ENCODE peak calls at places on chromosome 10, in eight cellular contexts. One of them, this sample, is unnamed.

GRCh38 chr10:121974019-121974534 is 940 bp downstream of the NSMCE4A start:
- DNase-seq in A172: no peak
- DNase-seq in activated T-cell treated with anti-CD3 and anti-CD28 coated beads for 1 hour: no peak
- DNase-seq in stimulated activated CD8-positive, alpha-beta memory T cell treated with anti-CD3 and anti-CD28 coated beads, Interleukin-2, amount 100 ng/mL, for 48 hours: no peak
- DNase-seq in cardiac muscle cell: no peak
- DNase-seq in ureter: no peak
- DNase-seq in fibroblast of pulmonary artery: no peak
- DNase-seq in adipocyte: no peak
- DNase-seq in this sample: no peak

GRCh38 chr10:110610308-110610774 is 33.8 kb upstream of the RBM20 start:
- DNase-seq in fibroblast of pulmonary artery: peak; percentile 58
- DNase-seq in A172: peak; percentile 63
- DNase-seq in adipocyte: peak; percentile 74
- DNase-seq in activated T-cell treated with anti-CD3 and anti-CD28 coated beads for 1 hour: peak; percentile 36
- DNase-seq in ureter: peak; percentile 55
- DNase-seq in cardiac muscle cell: peak; percentile 72
- DNase-seq in stimulated activated CD8-positive, alpha-beta memory T cell treated with anti-CD3 and anti-CD28 coated beads, Interleukin-2, amount 100 ng/mL, for 48 hours: no peak
- DNase-seq in this sample: peak; percentile 63

GRCh38 chr10:76469675-76470074 is 1038.3 kb downstream of the LRMDA start:
- DNase-seq in ureter: no peak
- DNase-seq in cardiac muscle cell: no peak
- DNase-seq in stimulated activated CD8-positive, alpha-beta memory T cell treated with anti-CD3 and anti-CD28 coated beads, Interleukin-2, amount 100 ng/mL, for 48 hours: no peak
- DNase-seq in fibroblast of pulmonary artery: no peak
- DNase-seq in activated T-cell treated with anti-CD3 and anti-CD28 coated beads for 1 hour: no peak
- DNase-seq in A172: no peak
- DNase-seq in adipocyte: peak; percentile 16
- DNase-seq in this sample: no peak

GRCh38 chr10:17454181-17454800 is at the start of gene ST8SIA6:
- DNase-seq in cardiac muscle cell: peak; percentile 73
- DNase-seq in adipocyte: peak; percentile 85
- DNase-seq in stimulated activated CD8-positive, alpha-beta memory T cell treated with anti-CD3 and anti-CD28 coated beads, Interleukin-2, amount 100 ng/mL, for 48 hours: peak; percentile 30
- DNase-seq in activated T-cell treated with anti-CD3 and anti-CD28 coated beads for 1 hour: peak; percentile 33
- DNase-seq in fibroblast of pulmonary artery: peak; percentile 48
- DNase-seq in A172: no peak
- DNase-seq in ureter: peak; percentile 51
- DNase-seq in this sample: no peak

GRCh38 chr10:90577569-90577968 is 280.3 kb downstream of the HTR7 start:
- DNase-seq in A172: no peak
- DNase-seq in ureter: no peak
- DNase-seq in activated T-cell treated with anti-CD3 and anti-CD28 coated beads for 1 hour: no peak
- DNase-seq in adipocyte: no peak
- DNase-seq in cardiac muscle cell: no peak
- DNase-seq in fibroblast of pulmonary artery: no peak
- DNase-seq in stimulated activated CD8-positive, alpha-beta memory T cell treated with anti-CD3 and anti-CD28 coated beads, Interleukin-2, amount 100 ng/mL, for 48 hours: no peak
- DNase-seq in this sample: no peak

GRCh38 chr10:81733547-81733946 is 141.4 kb upstream of the NRG3 start:
- DNase-seq in ureter: no peak
- DNase-seq in cardiac muscle cell: no peak
- DNase-seq in adipocyte: no peak
- DNase-seq in activated T-cell treated with anti-CD3 and anti-CD28 coated beads for 1 hour: no peak
- DNase-seq in A172: no peak
- DNase-seq in fibroblast of pulmonary artery: no peak
- DNase-seq in stimulated activated CD8-positive, alpha-beta memory T cell treated with anti-CD3 and anti-CD28 coated beads, Interleukin-2, amount 100 ng/mL, for 48 hours: no peak
- DNase-seq in this sample: no peak

GRCh38 chr10:126175586-126176258 is 212.6 kb downstream of the ADAM12 start:
- DNase-seq in fibroblast of pulmonary artery: no peak
- DNase-seq in activated T-cell treated with anti-CD3 and anti-CD28 coated beads for 1 hour: no peak
- DNase-seq in adipocyte: no peak
- DNase-seq in ureter: no peak
- DNase-seq in stimulated activated CD8-positive, alpha-beta memory T cell treated with anti-CD3 and anti-CD28 coated beads, Interleukin-2, amount 100 ng/mL, for 48 hours: no peak
- DNase-seq in cardiac muscle cell: no peak
- DNase-seq in A172: no peak
- DNase-seq in this sample: no peak

GRCh38 chr10:70404906-70405824 is 1.2 kb downstream of the EIF4EBP2 start:
- DNase-seq in adipocyte: peak; percentile 98
- DNase-seq in fibroblast of pulmonary artery: peak; percentile 98
- DNase-seq in cardiac muscle cell: peak; percentile 57
- DNase-seq in stimulated activated CD8-positive, alpha-beta memory T cell treated with anti-CD3 and anti-CD28 coated beads, Interleukin-2, amount 100 ng/mL, for 48 hours: no peak
- DNase-seq in ureter: peak; percentile 88
- DNase-seq in activated T-cell treated with anti-CD3 and anti-CD28 coated beads for 1 hour: no peak
- DNase-seq in A172: peak; percentile 82
- DNase-seq in this sample: peak; percentile 62

GRCh38 chr10:35605191-35605590 is at the start of gene GJD4:
- DNase-seq in stimulated activated CD8-positive, alpha-beta memory T cell treated with anti-CD3 and anti-CD28 coated beads, Interleukin-2, amount 100 ng/mL, for 48 hours: no peak
- DNase-seq in fibroblast of pulmonary artery: no peak
- DNase-seq in activated T-cell treated with anti-CD3 and anti-CD28 coated beads for 1 hour: no peak
- DNase-seq in adipocyte: no peak
- DNase-seq in cardiac muscle cell: peak; percentile 23
- DNase-seq in ureter: no peak
- DNase-seq in A172: no peak
- DNase-seq in this sample: no peak

GRCh38 chr10:34405611-34406462 is 409.3 kb downstream of the PARD3 start:
- DNase-seq in activated T-cell treated with anti-CD3 and anti-CD28 coated beads for 1 hour: no peak
- DNase-seq in stimulated activated CD8-positive, alpha-beta memory T cell treated with anti-CD3 and anti-CD28 coated beads, Interleukin-2, amount 100 ng/mL, for 48 hours: no peak
- DNase-seq in cardiac muscle cell: no peak
- DNase-seq in A172: peak; percentile 33
- DNase-seq in fibroblast of pulmonary artery: peak; percentile 58
- DNase-seq in adipocyte: peak; percentile 35
- DNase-seq in ureter: no peak
- DNase-seq in this sample: no peak

GRCh38 chr10:98262571-98262970 is 5.4 kb downstream of the LOXL4 start:
- DNase-seq in ureter: peak; percentile 44
- DNase-seq in A172: peak; percentile 28
- DNase-seq in activated T-cell treated with anti-CD3 and anti-CD28 coated beads for 1 hour: no peak
- DNase-seq in fibroblast of pulmonary artery: peak; percentile 53
- DNase-seq in stimulated activated CD8-positive, alpha-beta memory T cell treated with anti-CD3 and anti-CD28 coated beads, Interleukin-2, amount 100 ng/mL, for 48 hours: no peak
- DNase-seq in adipocyte: peak; percentile 45
- DNase-seq in cardiac muscle cell: peak; percentile 46
- DNase-seq in this sample: peak; percentile 32

GRCh38 chr10:64682043-64682442 is 1160.8 kb downstream of the REEP3 start:
- DNase-seq in ureter: no peak
- DNase-seq in adipocyte: no peak
- DNase-seq in fibroblast of pulmonary artery: no peak
- DNase-seq in A172: peak; percentile 62
- DNase-seq in cardiac muscle cell: no peak
- DNase-seq in stimulated activated CD8-positive, alpha-beta memory T cell treated with anti-CD3 and anti-CD28 coated beads, Interleukin-2, amount 100 ng/mL, for 48 hours: no peak
- DNase-seq in activated T-cell treated with anti-CD3 and anti-CD28 coated beads for 1 hour: no peak
- DNase-seq in this sample: no peak

GRCh38 chr10:62545667-62546066 is 171.5 kb downstream of the ZNF365 start:
- DNase-seq in adipocyte: peak; percentile 50
- DNase-seq in activated T-cell treated with anti-CD3 and anti-CD28 coated beads for 1 hour: no peak
- DNase-seq in cardiac muscle cell: no peak
- DNase-seq in ureter: no peak
- DNase-seq in stimulated activated CD8-positive, alpha-beta memory T cell treated with anti-CD3 and anti-CD28 coated beads, Interleukin-2, amount 100 ng/mL, for 48 hours: no peak
- DNase-seq in fibroblast of pulmonary artery: peak; percentile 90
- DNase-seq in A172: no peak
- DNase-seq in this sample: no peak

GRCh38 chr10:103353281-103353680 is 2.3 kb upstream of the PCGF6 start:
- DNase-seq in ureter: no peak
- DNase-seq in A172: no peak
- DNase-seq in cardiac muscle cell: no peak
- DNase-seq in activated T-cell treated with anti-CD3 and anti-CD28 coated beads for 1 hour: no peak
- DNase-seq in fibroblast of pulmonary artery: no peak
- DNase-seq in adipocyte: no peak
- DNase-seq in stimulated activated CD8-positive, alpha-beta memory T cell treated with anti-CD3 and anti-CD28 coated beads, Interleukin-2, amount 100 ng/mL, for 48 hours: no peak
- DNase-seq in this sample: no peak

GRCh38 chr10:88347022-88347421 is 236.1 kb downstream of the RNLS start:
- DNase-seq in A172: no peak
- DNase-seq in adipocyte: no peak
- DNase-seq in fibroblast of pulmonary artery: peak; percentile 17
- DNase-seq in activated T-cell treated with anti-CD3 and anti-CD28 coated beads for 1 hour: no peak
- DNase-seq in stimulated activated CD8-positive, alpha-beta memory T cell treated with anti-CD3 and anti-CD28 coated beads, Interleukin-2, amount 100 ng/mL, for 48 hours: no peak
- DNase-seq in cardiac muscle cell: peak; percentile 93
- DNase-seq in ureter: no peak
- DNase-seq in this sample: no peak

GRCh38 chr10:87966454-87966853 is 103.0 kb downstream of the PTEN start:
- DNase-seq in A172: no peak
- DNase-seq in stimulated activated CD8-positive, alpha-beta memory T cell treated with anti-CD3 and anti-CD28 coated beads, Interleukin-2, amount 100 ng/mL, for 48 hours: no peak
- DNase-seq in ureter: no peak
- DNase-seq in fibroblast of pulmonary artery: peak; percentile 8
- DNase-seq in adipocyte: no peak
- DNase-seq in cardiac muscle cell: no peak
- DNase-seq in activated T-cell treated with anti-CD3 and anti-CD28 coated beads for 1 hour: no peak
- DNase-seq in this sample: no peak

GRCh38 chr10:3425713-3426112 is 253.1 kb upstream of the PITRM1 start:
- DNase-seq in A172: no peak
- DNase-seq in fibroblast of pulmonary artery: no peak
- DNase-seq in ureter: no peak
- DNase-seq in stimulated activated CD8-positive, alpha-beta memory T cell treated with anti-CD3 and anti-CD28 coated beads, Interleukin-2, amount 100 ng/mL, for 48 hours: no peak
- DNase-seq in adipocyte: no peak
- DNase-seq in cardiac muscle cell: no peak
- DNase-seq in activated T-cell treated with anti-CD3 and anti-CD28 coated beads for 1 hour: no peak
- DNase-seq in this sample: no peak

GRCh38 chr10:60235001-60235400 is 154.7 kb downstream of the ANK3 start:
- DNase-seq in activated T-cell treated with anti-CD3 and anti-CD28 coated beads for 1 hour: no peak
- DNase-seq in adipocyte: no peak
- DNase-seq in A172: peak; percentile 25
- DNase-seq in stimulated activated CD8-positive, alpha-beta memory T cell treated with anti-CD3 and anti-CD28 coated beads, Interleukin-2, amount 100 ng/mL, for 48 hours: no peak
- DNase-seq in ureter: no peak
- DNase-seq in cardiac muscle cell: no peak
- DNase-seq in fibroblast of pulmonary artery: peak; percentile 77
- DNase-seq in this sample: peak; percentile 68

GRCh38 chr10:123149162-123149567 is 1.2 kb downstream of the HMX2 start:
- DNase-seq in stimulated activated CD8-positive, alpha-beta memory T cell treated with anti-CD3 and anti-CD28 coated beads, Interleukin-2, amount 100 ng/mL, for 48 hours: no peak
- DNase-seq in A172: no peak
- DNase-seq in cardiac muscle cell: no peak
- DNase-seq in activated T-cell treated with anti-CD3 and anti-CD28 coated beads for 1 hour: no peak
- DNase-seq in fibroblast of pulmonary artery: no peak
- DNase-seq in adipocyte: no peak
- DNase-seq in ureter: no peak
- DNase-seq in this sample: no peak

GRCh38 chr10:113169853-113170455 is 219.9 kb downstream of the TCF7L2 start:
- DNase-seq in ureter: no peak
- DNase-seq in fibroblast of pulmonary artery: no peak
- DNase-seq in adipocyte: no peak
- DNase-seq in cardiac muscle cell: no peak
- DNase-seq in A172: no peak
- DNase-seq in activated T-cell treated with anti-CD3 and anti-CD28 coated beads for 1 hour: no peak
- DNase-seq in stimulated activated CD8-positive, alpha-beta memory T cell treated with anti-CD3 and anti-CD28 coated beads, Interleukin-2, amount 100 ng/mL, for 48 hours: no peak
- DNase-seq in this sample: no peak

GRCh38 chr10:87578799-87579401 is 74.2 kb downstream of the MINPP1 start:
- DNase-seq in activated T-cell treated with anti-CD3 and anti-CD28 coated beads for 1 hour: no peak
- DNase-seq in A172: no peak
- DNase-seq in ureter: no peak
- DNase-seq in cardiac muscle cell: no peak
- DNase-seq in adipocyte: no peak
- DNase-seq in stimulated activated CD8-positive, alpha-beta memory T cell treated with anti-CD3 and anti-CD28 coated beads, Interleukin-2, amount 100 ng/mL, for 48 hours: no peak
- DNase-seq in fibroblast of pulmonary artery: peak; percentile 41
- DNase-seq in this sample: no peak

GRCh38 chr10:8428654-8429053 is 374.2 kb downstream of the GATA3 start:
- DNase-seq in ureter: no peak
- DNase-seq in A172: no peak
- DNase-seq in activated T-cell treated with anti-CD3 and anti-CD28 coated beads for 1 hour: no peak
- DNase-seq in cardiac muscle cell: no peak
- DNase-seq in stimulated activated CD8-positive, alpha-beta memory T cell treated with anti-CD3 and anti-CD28 coated beads, Interleukin-2, amount 100 ng/mL, for 48 hours: no peak
- DNase-seq in adipocyte: no peak
- DNase-seq in fibroblast of pulmonary artery: no peak
- DNase-seq in this sample: no peak

GRCh38 chr10:76035728-76036409 is 604.4 kb downstream of the LRMDA start:
- DNase-seq in stimulated activated CD8-positive, alpha-beta memory T cell treated with anti-CD3 and anti-CD28 coated beads, Interleukin-2, amount 100 ng/mL, for 48 hours: no peak
- DNase-seq in cardiac muscle cell: peak; percentile 17
- DNase-seq in adipocyte: no peak
- DNase-seq in ureter: no peak
- DNase-seq in A172: no peak
- DNase-seq in activated T-cell treated with anti-CD3 and anti-CD28 coated beads for 1 hour: no peak
- DNase-seq in fibroblast of pulmonary artery: no peak
- DNase-seq in this sample: no peak

GRCh38 chr10:97138174-97138573 is 47.6 kb downstream of the SLIT1 start:
- DNase-seq in A172: no peak
- DNase-seq in activated T-cell treated with anti-CD3 and anti-CD28 coated beads for 1 hour: no peak
- DNase-seq in ureter: no peak
- DNase-seq in cardiac muscle cell: no peak
- DNase-seq in stimulated activated CD8-positive, alpha-beta memory T cell treated with anti-CD3 and anti-CD28 coated beads, Interleukin-2, amount 100 ng/mL, for 48 hours: no peak
- DNase-seq in fibroblast of pulmonary artery: no peak
- DNase-seq in adipocyte: no peak
- DNase-seq in this sample: no peak

GRCh38 chr10:21314234-21314633 is 211.2 kb downstream of the SKIDA1 start:
- DNase-seq in adipocyte: peak; percentile 15
- DNase-seq in activated T-cell treated with anti-CD3 and anti-CD28 coated beads for 1 hour: no peak
- DNase-seq in fibroblast of pulmonary artery: peak; percentile 68
- DNase-seq in stimulated activated CD8-positive, alpha-beta memory T cell treated with anti-CD3 and anti-CD28 coated beads, Interleukin-2, amount 100 ng/mL, for 48 hours: no peak
- DNase-seq in A172: no peak
- DNase-seq in ureter: no peak
- DNase-seq in cardiac muscle cell: no peak
- DNase-seq in this sample: no peak

GRCh38 chr10:29957887-29958330 is 101.5 kb downstream of the JCAD start:
- DNase-seq in A172: peak; percentile 53
- DNase-seq in activated T-cell treated with anti-CD3 and anti-CD28 coated beads for 1 hour: no peak
- DNase-seq in fibroblast of pulmonary artery: peak; percentile 68
- DNase-seq in cardiac muscle cell: no peak
- DNase-seq in stimulated activated CD8-positive, alpha-beta memory T cell treated with anti-CD3 and anti-CD28 coated beads, Interleukin-2, amount 100 ng/mL, for 48 hours: no peak
- DNase-seq in ureter: no peak
- DNase-seq in adipocyte: peak; percentile 59
- DNase-seq in this sample: no peak

GRCh38 chr10:33136781-33137180 is 178.8 kb upstream of the ITGB1 start:
- DNase-seq in activated T-cell treated with anti-CD3 and anti-CD28 coated beads for 1 hour: no peak
- DNase-seq in adipocyte: no peak
- DNase-seq in A172: peak; percentile 90
- DNase-seq in cardiac muscle cell: no peak
- DNase-seq in ureter: no peak
- DNase-seq in stimulated activated CD8-positive, alpha-beta memory T cell treated with anti-CD3 and anti-CD28 coated beads, Interleukin-2, amount 100 ng/mL, for 48 hours: no peak
- DNase-seq in fibroblast of pulmonary artery: no peak
- DNase-seq in this sample: no peak

GRCh38 chr10:72545511-72545910 is 80.4 kb downstream of the MICU1 start:
- DNase-seq in cardiac muscle cell: no peak
- DNase-seq in A172: no peak
- DNase-seq in activated T-cell treated with anti-CD3 and anti-CD28 coated beads for 1 hour: no peak
- DNase-seq in stimulated activated CD8-positive, alpha-beta memory T cell treated with anti-CD3 and anti-CD28 coated beads, Interleukin-2, amount 100 ng/mL, for 48 hours: no peak
- DNase-seq in fibroblast of pulmonary artery: no peak
- DNase-seq in ureter: no peak
- DNase-seq in adipocyte: no peak
- DNase-seq in this sample: no peak

This sample was measured in cerebellum.